ENCODE peak calls at places on chromosomes 1 and 21, in six cellular contexts. L, K, G, S, P and B are unnamed samples.

GRCh38 chr1:208165659-208166058 is 78.5 kb downstream of the PLXNA2 start:
- DNase-seq in L (no peak), K (no peak), G (no peak), S (peak; percentile 91), P (no peak), B (no peak)

GRCh38 chr21:34313116-34313515 is 50.7 kb upstream of the KCNE2 start:
- DNase-seq in L (no peak), K (peak; percentile 24), G (no peak), S (no peak), P (peak; percentile 14), B (no peak)

GRCh38 chr21:39613029-39613934 is 542 bp downstream of the B3GALT5 start:
- DNase-seq in L (no peak), K (no peak), G (no peak), S (no peak), P (no peak), B (no peak)

GRCh38 chr1:1777950-1778826 is at the start of gene NADK:
- DNase-seq in L (peak; percentile 89), K (peak; percentile 50), G (peak; percentile 64), S (peak; percentile 55), P (peak; percentile 78), B (no peak)

GRCh38 chr1:46394108-46394871 is at the start of gene FAAH:
- DNase-seq in L (peak; percentile 86), K (peak; percentile 25), G (peak; percentile 88), S (no peak), P (peak; percentile 61), B (no peak)

GRCh38 chr1:44433209-44433608 is 28.2 kb downstream of the RNF220 start:
- DNase-seq in L (no peak), K (peak; percentile 26), G (no peak), S (no peak), P (no peak), B (no peak)

GRCh38 chr1:88088481-88088880 is 595.6 kb upstream of the PKN2 start:
- DNase-seq in L (peak; percentile 31), K (no peak), G (no peak), S (no peak), P (no peak), B (no peak)

GRCh38 chr1:104238991-104239390 is 489.3 kb downstream of the AMY1C start:
- DNase-seq in L (no peak), K (no peak), G (no peak), S (no peak), P (no peak), B (no peak)

GRCh38 chr1:166915941-166916340 is 39.9 kb upstream of the TADA1 start:
- DNase-seq in L (no peak), K (no peak), G (no peak), S (no peak), P (peak; percentile 80), B (no peak)

GRCh38 chr1:154837679-154838171 is 32.4 kb downstream of the KCNN3 start:
- DNase-seq in L (peak; percentile 79), K (peak; percentile 25), G (peak; percentile 39), S (no peak), P (no peak), B (no peak)

GRCh38 chr1:162587347-162587746 is 25.8 kb downstream of the UAP1 start:
- DNase-seq in L (no peak), K (no peak), G (no peak), S (no peak), P (no peak), B (no peak)

GRCh38 chr1:15384301-15384901 is 25.3 kb upstream of the EFHD2 start:
- DNase-seq in L (no peak), K (no peak), G (no peak), S (no peak), P (no peak), B (no peak)

GRCh38 chr1:31786366-31787060 is 22.4 kb upstream of the ADGRB2 start:
- DNase-seq in L (no peak), K (no peak), G (no peak), S (no peak), P (no peak), B (no peak)

GRCh38 chr1:95223110-95223509 is 10.9 kb upstream of the RWDD3 start:
- DNase-seq in L (no peak), K (peak; percentile 65), G (no peak), S (peak; percentile 23), P (no peak), B (no peak)

GRCh38 chr1:180167721-180168467 is 13.2 kb downstream of the QSOX1 start:
- DNase-seq in L (peak; percentile 69), K (no peak), G (peak; percentile 94), S (no peak), P (peak; percentile 85), B (no peak)

GRCh38 chr1:6082430-6082971 is 36.8 kb downstream of the KCNAB2 start:
- DNase-seq in L (peak; percentile 71), K (peak; percentile 35), G (no peak), S (peak; percentile 17), P (peak; percentile 58), B (no peak)

GRCh38 chr1:68218485-68218884 is 13.8 kb downstream of the WLS start:
- DNase-seq in L (no peak), K (no peak), G (no peak), S (no peak), P (no peak), B (no peak)

GRCh38 chr21:42648606-42649005 is 4.8 kb upstream of the PDE9A start:
- DNase-seq in L (no peak), K (no peak), G (no peak), S (no peak), P (no peak), B (no peak)